ENCODE peak calls at places on chromosomes 1 and 21, in eight cellular contexts. One of them, this sample, is unnamed.

GRCh38 chr1:205488074-205488723 is 16.3 kb upstream of the CDK18 start:
- DNase-seq in neural crest cell: peak
- DNase-seq in NCI-H2171: no peak
- DNase-seq in cerebellar cortex: peak
- DNase-seq in CD8-positive, alpha-beta T cell: peak
- DNase-seq in SK-N-MC: no peak
- DNase-seq in aorta: no peak
- DNase-seq in H7: peak
- DNase-seq in this sample: no peak

GRCh38 chr1:6574025-6574620 is 5.7 kb upstream of the ZBTB48 start:
- DNase-seq in neural crest cell: no peak
- DNase-seq in NCI-H2171: no peak
- DNase-seq in cerebellar cortex: no peak
- DNase-seq in CD8-positive, alpha-beta T cell: no peak
- DNase-seq in SK-N-MC: no peak
- DNase-seq in aorta: no peak
- DNase-seq in H7: peak
- DNase-seq in this sample: no peak

GRCh38 chr1:204188959-204189639 is 7.2 kb downstream of the KISS1 start:
- DNase-seq in neural crest cell: no peak
- DNase-seq in NCI-H2171: no peak
- DNase-seq in cerebellar cortex: no peak
- DNase-seq in CD8-positive, alpha-beta T cell: no peak
- DNase-seq in SK-N-MC: no peak
- DNase-seq in aorta: no peak
- DNase-seq in H7: no peak
- DNase-seq in this sample: no peak

GRCh38 chr21:41993744-41994143 is 16.4 kb downstream of the ZBTB21 start:
- DNase-seq in neural crest cell: no peak
- DNase-seq in NCI-H2171: no peak
- DNase-seq in cerebellar cortex: no peak
- DNase-seq in CD8-positive, alpha-beta T cell: no peak
- DNase-seq in SK-N-MC: no peak
- DNase-seq in aorta: no peak
- DNase-seq in H7: no peak
- DNase-seq in this sample: no peak

GRCh38 chr1:75053207-75053606 is 81.0 kb upstream of the LHX8 start:
- DNase-seq in neural crest cell: no peak
- DNase-seq in NCI-H2171: no peak
- DNase-seq in cerebellar cortex: no peak
- DNase-seq in CD8-positive, alpha-beta T cell: no peak
- DNase-seq in SK-N-MC: no peak
- DNase-seq in aorta: no peak
- DNase-seq in H7: peak
- DNase-seq in this sample: no peak

GRCh38 chr1:8486047-8486446 is 168.1 kb downstream of the SLC45A1 start:
- DNase-seq in neural crest cell: no peak
- DNase-seq in NCI-H2171: no peak
- DNase-seq in cerebellar cortex: no peak
- DNase-seq in CD8-positive, alpha-beta T cell: no peak
- DNase-seq in SK-N-MC: no peak
- DNase-seq in aorta: no peak
- DNase-seq in H7: no peak
- DNase-seq in this sample: no peak

GRCh38 chr1:17358557-17358956 is 13.4 kb upstream of the PADI6 start:
- DNase-seq in neural crest cell: no peak
- DNase-seq in NCI-H2171: no peak
- DNase-seq in cerebellar cortex: no peak
- DNase-seq in CD8-positive, alpha-beta T cell: no peak
- DNase-seq in SK-N-MC: no peak
- DNase-seq in aorta: no peak
- DNase-seq in H7: no peak
- DNase-seq in this sample: no peak

GRCh38 chr21:27571706-27572105 is 604.8 kb upstream of the ADAMTS5 start:
- DNase-seq in neural crest cell: no peak
- DNase-seq in NCI-H2171: no peak
- DNase-seq in cerebellar cortex: no peak
- DNase-seq in CD8-positive, alpha-beta T cell: no peak
- DNase-seq in SK-N-MC: no peak
- DNase-seq in aorta: no peak
- DNase-seq in H7: no peak
- DNase-seq in this sample: no peak

GRCh38 chr1:78104322-78104721 is 58.6 kb downstream of the GIPC2 start:
- DNase-seq in neural crest cell: no peak
- DNase-seq in NCI-H2171: no peak
- DNase-seq in cerebellar cortex: no peak
- DNase-seq in CD8-positive, alpha-beta T cell: no peak
- DNase-seq in SK-N-MC: no peak
- DNase-seq in aorta: no peak
- DNase-seq in H7: no peak
- DNase-seq in this sample: no peak

GRCh38 chr1:44072204-44072603 is 40.9 kb upstream of the SLC6A9 start:
- DNase-seq in neural crest cell: no peak
- DNase-seq in NCI-H2171: no peak
- DNase-seq in cerebellar cortex: no peak
- DNase-seq in CD8-positive, alpha-beta T cell: no peak
- DNase-seq in SK-N-MC: no peak
- DNase-seq in aorta: peak
- DNase-seq in H7: no peak
- DNase-seq in this sample: no peak

GRCh38 chr1:36553591-36554417 is 71.1 kb upstream of the CSF3R start:
- DNase-seq in neural crest cell: peak
- DNase-seq in NCI-H2171: peak
- DNase-seq in cerebellar cortex: peak
- DNase-seq in CD8-positive, alpha-beta T cell: peak
- DNase-seq in SK-N-MC: peak
- DNase-seq in aorta: peak
- DNase-seq in H7: peak
- DNase-seq in this sample: peak

GRCh38 chr21:37878946-37879660 is 37.2 kb downstream of the KCNJ6 start:
- DNase-seq in neural crest cell: no peak
- DNase-seq in NCI-H2171: peak
- DNase-seq in cerebellar cortex: peak
- DNase-seq in CD8-positive, alpha-beta T cell: no peak
- DNase-seq in SK-N-MC: no peak
- DNase-seq in aorta: no peak
- DNase-seq in H7: no peak
- DNase-seq in this sample: no peak

GRCh38 chr1:207922554-207922953 is 11.6 kb upstream of the CD34 start:
- DNase-seq in neural crest cell: no peak
- DNase-seq in NCI-H2171: no peak
- DNase-seq in cerebellar cortex: no peak
- DNase-seq in CD8-positive, alpha-beta T cell: no peak
- DNase-seq in SK-N-MC: no peak
- DNase-seq in aorta: peak
- DNase-seq in H7: no peak
- DNase-seq in this sample: no peak

GRCh38 chr1:50369830-50370229 is 53.4 kb downstream of the DMRTA2 start:
- DNase-seq in neural crest cell: no peak
- DNase-seq in NCI-H2171: no peak
- DNase-seq in cerebellar cortex: peak
- DNase-seq in CD8-positive, alpha-beta T cell: no peak
- DNase-seq in SK-N-MC: no peak
- DNase-seq in aorta: no peak
- DNase-seq in H7: peak
- DNase-seq in this sample: no peak

GRCh38 chr21:43361493-43362296 is 65.2 kb downstream of the SIK1 start:
- DNase-seq in neural crest cell: no peak
- DNase-seq in NCI-H2171: no peak
- DNase-seq in cerebellar cortex: no peak
- DNase-seq in CD8-positive, alpha-beta T cell: peak
- DNase-seq in SK-N-MC: no peak
- DNase-seq in aorta: peak
- DNase-seq in H7: peak
- DNase-seq in this sample: peak

GRCh38 chr1:62836856-62837540 is 53.1 kb downstream of the ATG4C start:
- DNase-seq in neural crest cell: no peak
- DNase-seq in NCI-H2171: no peak
- DNase-seq in cerebellar cortex: no peak
- DNase-seq in CD8-positive, alpha-beta T cell: no peak
- DNase-seq in SK-N-MC: no peak
- DNase-seq in aorta: no peak
- DNase-seq in H7: no peak
- DNase-seq in this sample: no peak

GRCh38 chr1:54566438-54567141 is 18.6 kb downstream of the ACOT11 start:
- DNase-seq in neural crest cell: no peak
- DNase-seq in NCI-H2171: no peak
- DNase-seq in cerebellar cortex: no peak
- DNase-seq in CD8-positive, alpha-beta T cell: no peak
- DNase-seq in SK-N-MC: no peak
- DNase-seq in aorta: peak
- DNase-seq in H7: no peak
- DNase-seq in this sample: no peak

GRCh38 chr1:215539803-215540575 is 27.1 kb upstream of the KCTD3 start:
- DNase-seq in neural crest cell: no peak
- DNase-seq in NCI-H2171: peak
- DNase-seq in cerebellar cortex: peak
- DNase-seq in CD8-positive, alpha-beta T cell: no peak
- DNase-seq in SK-N-MC: no peak
- DNase-seq in aorta: no peak
- DNase-seq in H7: no peak
- DNase-seq in this sample: no peak

GRCh38 chr1:198113302-198113701 is 43.5 kb upstream of the NEK7 start:
- DNase-seq in neural crest cell: no peak
- DNase-seq in NCI-H2171: no peak
- DNase-seq in cerebellar cortex: no peak
- DNase-seq in CD8-positive, alpha-beta T cell: no peak
- DNase-seq in SK-N-MC: no peak
- DNase-seq in aorta: no peak
- DNase-seq in H7: no peak
- DNase-seq in this sample: no peak

This sample was measured in ureter.